ENCODE peak calls at places on chromosomes 16 and 17, in four cellular contexts. Y, Z, U and Q are unnamed samples.

GRCh38 chr17:56595831-56596740 is 2.6 kb downstream of the NOG start:
- DNase-seq in Y (no peak), Z (no peak), U (no peak), Q (no peak)

GRCh38 chr17:50238594-50239287 is 35.5 kb upstream of the TMEM92 start:
- DNase-seq in Y (no peak), Z (no peak), U (no peak), Q (peak)

GRCh38 chr17:78204387-78205123 is 9.5 kb upstream of the BIRC5 start:
- DNase-seq in Y (no peak), Z (no peak), U (no peak), Q (no peak)

GRCh38 chr16:21263640-21264211 is 14.4 kb downstream of the CRYM start:
- DNase-seq in Y (peak), Z (no peak), U (no peak), Q (peak)

GRCh38 chr17:35849469-35850348 is 19.0 kb downstream of the HEATR9 start:
- DNase-seq in Y (peak), Z (peak), U (peak), Q (peak)

GRCh38 chr17:69732272-69732671 is 317.8 kb downstream of the MAP2K6 start:
- DNase-seq in Y (no peak), Z (no peak), U (no peak), Q (no peak)

GRCh38 chr17:1203111-1203966 is 23.6 kb upstream of the ABR start:
- DNase-seq in Y (no peak), Z (no peak), U (peak), Q (no peak)

GRCh38 chr17:39553326-39553945 is 54.3 kb downstream of the NEUROD2 start:
- DNase-seq in Y (no peak), Z (no peak), U (no peak), Q (no peak)

DNA sequence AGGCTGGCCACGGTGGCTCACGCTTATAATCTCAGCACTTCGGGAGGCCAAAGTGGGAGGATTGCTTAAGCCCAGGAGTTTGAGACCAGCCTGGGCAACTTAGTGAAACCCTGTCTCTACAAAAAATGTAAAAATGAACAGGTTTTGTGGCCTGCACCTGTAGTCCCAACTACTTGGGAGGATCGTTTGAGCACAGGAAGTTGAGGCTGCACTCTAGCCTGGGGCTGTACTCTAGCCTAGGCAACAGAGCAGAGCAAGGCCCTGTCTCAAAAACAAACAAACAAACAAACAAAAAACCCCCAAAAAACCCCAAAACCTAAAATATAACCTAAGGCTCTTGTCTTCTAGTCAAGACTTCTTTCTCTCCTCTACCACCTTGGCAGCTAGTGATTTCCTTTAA is 7.4 kb upstream of the HIGD1B start:
- DNase-seq in Y (no peak), Z (no peak), U (no peak), Q (no peak)
- TF ChIP-seq CBX5 in Y (no peak), Z (no peak), U (no peak), Q (no peak)

DNA sequence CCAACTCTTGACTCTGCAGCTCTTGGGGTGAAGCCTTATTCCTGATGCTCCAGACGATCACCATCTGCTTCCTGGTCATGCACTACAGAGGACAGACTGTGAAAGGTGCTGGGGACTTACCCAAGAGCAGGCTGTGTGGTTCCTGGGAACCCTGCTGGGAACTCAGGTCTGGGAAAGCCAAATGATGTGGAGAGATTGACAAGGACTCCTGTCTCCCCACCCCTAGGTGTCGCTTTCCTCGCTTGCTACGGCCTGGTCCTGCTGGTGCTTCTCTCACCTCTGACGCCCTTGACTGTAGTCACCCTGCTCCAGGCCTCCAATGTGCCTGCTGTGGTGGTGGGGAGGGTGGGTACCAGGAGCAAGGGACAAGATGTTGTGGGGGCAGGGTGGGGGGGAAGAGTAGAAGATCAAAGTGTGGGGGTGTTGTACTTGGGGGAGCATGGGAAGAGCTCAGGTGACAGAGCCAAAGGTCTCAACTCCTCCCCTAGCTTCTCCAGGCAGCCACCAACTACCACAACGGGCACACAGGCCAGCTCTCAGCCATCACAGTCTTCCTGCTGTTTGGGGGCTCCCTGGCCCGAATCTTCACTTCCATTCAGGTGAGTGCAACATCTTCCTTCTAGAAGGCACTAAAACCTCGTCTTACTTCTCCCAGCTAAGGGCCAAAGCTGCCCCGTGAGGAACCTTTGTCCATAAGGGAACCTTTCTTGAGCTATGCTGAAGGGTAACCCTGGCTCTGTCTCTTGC is 3.0 kb downstream of the SOX15 start:
- DNase-seq in Y (no peak), Z (no peak), U (peak), Q (peak)
- TF ChIP-seq CBX5 in Y (no peak), Z (no peak), U (no peak), Q (no peak)

DNA sequence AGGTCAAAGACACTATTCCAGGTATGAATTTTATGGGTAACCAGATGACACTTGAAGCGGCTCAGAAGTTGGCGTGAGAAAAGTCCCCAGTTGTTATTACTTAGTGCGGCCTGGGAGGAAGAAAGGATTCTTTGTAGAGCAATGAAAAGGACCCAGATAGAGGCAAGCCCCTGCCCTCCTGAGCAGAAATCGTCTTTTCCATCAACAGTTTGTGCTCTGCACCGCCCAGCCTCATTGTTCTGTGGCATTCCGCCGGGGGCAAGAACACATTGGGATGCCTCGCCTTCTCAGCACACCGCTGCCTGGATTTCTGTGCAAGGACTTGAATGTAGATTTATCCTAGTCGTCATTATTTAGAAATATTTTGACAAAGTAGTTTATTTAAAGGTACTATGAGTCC is 32.7 kb upstream of the CRHR1 start:
- DNase-seq in Y (no peak), Z (no peak), U (no peak), Q (no peak)
- TF ChIP-seq CBX5 in Y (no peak), Z (no peak), U (no peak), Q (no peak)

DNA sequence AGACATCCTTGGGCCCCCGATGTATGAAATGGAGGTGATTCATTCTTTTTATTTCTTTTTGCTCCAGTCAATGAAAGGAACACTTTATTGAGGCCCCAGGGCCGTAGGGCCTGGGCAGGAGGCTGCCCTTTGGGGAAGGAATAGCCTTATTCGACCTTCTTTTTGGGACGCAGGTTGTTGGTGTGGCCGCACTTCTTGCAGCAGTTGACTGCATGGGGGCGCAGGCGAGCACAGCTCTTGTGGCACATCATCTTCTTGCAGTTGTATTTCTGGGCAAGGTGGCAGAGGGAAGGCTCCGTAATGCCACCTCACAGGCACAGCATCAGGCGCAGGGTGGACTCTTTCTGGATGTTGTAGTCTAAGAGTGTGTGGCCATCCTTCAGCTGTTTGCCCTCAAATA is 50.9 kb downstream of the SIAH1 start:
- DNase-seq in Y (no peak), Z (no peak), U (no peak), Q (no peak)
- TF ChIP-seq CBX5 in Y (no peak), Z (no peak), U (no peak), Q (no peak)

GRCh38 chr17:82019905-82020873 is 2.5 kb downstream of the CENPX start:
- DNase-seq in Y (no peak), Z (no peak), U (peak), Q (peak)
- TF ChIP-seq CBX5 in Y (no peak), Z (no peak), U (no peak), Q (peak)

GRCh38 chr17:79576333-79576732 is 34.5 kb downstream of the RBFOX3 start:
- DNase-seq in Y (no peak), Z (no peak), U (no peak), Q (no peak)
- TF ChIP-seq CBX5 in Y (no peak), Z (no peak), U (no peak), Q (no peak)

DNA sequence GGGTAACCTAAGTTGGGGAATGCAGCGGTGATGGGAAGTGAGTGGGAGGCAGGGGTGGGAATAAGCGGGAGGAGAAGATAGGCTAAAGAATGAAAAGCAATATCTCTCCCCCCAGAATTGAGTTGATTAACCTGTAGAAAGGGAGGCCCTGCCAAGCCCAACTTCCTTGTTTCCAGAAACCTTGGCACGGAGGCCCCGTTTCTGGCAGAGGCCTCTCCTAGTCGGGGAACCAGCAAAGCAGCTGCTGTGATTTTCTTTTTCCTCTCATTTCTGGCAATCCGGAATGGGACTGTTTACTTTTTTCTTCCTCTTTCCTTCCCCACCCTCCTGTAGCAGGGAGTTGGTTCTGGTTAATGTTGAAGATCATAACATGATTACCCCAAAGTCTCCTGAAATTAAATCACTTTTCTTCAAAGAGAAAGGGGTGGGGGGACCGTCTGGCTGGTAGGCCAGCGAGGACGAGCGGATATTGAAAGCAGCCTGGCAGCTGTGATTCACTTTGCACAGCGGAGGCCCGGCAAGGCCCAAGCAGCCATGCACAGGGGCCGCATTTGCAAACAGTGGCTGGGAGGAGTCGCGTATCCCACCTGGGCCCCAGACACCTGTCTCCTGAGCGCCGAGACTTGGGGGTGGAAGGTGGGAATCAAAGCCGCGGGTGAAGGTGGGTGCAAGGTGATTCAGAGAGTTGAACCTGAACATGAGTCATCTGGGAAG is 51.5 kb downstream of the NTN1 start:
- DNase-seq in Y (no peak), Z (no peak), U (no peak), Q (no peak)
- TF ChIP-seq CBX5 in Y (no peak), Z (no peak), U (no peak), Q (no peak)

GRCh38 chr17:37701424-37702020 is 43.3 kb downstream of the HNF1B start:
- DNase-seq in Y (peak), Z (no peak), U (peak), Q (no peak)

GRCh38 chr17:37700881-37701280 is 44.0 kb downstream of the HNF1B start:
- DNase-seq in Y (no peak), Z (no peak), U (no peak), Q (no peak)

GRCh38 chr17:37699285-37699973 is 45.4 kb downstream of the HNF1B start:
- DNase-seq in Y (no peak), Z (no peak), U (no peak), Q (no peak)

GRCh38 chr17:37698856-37699255 is 46.0 kb downstream of the HNF1B start:
- DNase-seq in Y (no peak), Z (no peak), U (no peak), Q (no peak)

GRCh38 chr17:37702605-37703004 is 42.3 kb downstream of the HNF1B start:
- DNase-seq in Y (no peak), Z (no peak), U (no peak), Q (no peak)
- TF ChIP-seq CBX5 in Y (no peak), Z (no peak), U (no peak), Q (no peak)

GRCh38 chr16:28883221-28883996 is 5.1 kb downstream of the ATP2A1 start:
- DNase-seq in Y (no peak), Z (no peak), U (no peak), Q (no peak)

GRCh38 chr16:28880955-28881354 is 2.7 kb downstream of the ATP2A1 start:
- DNase-seq in Y (no peak), Z (no peak), U (no peak), Q (no peak)

GRCh38 chr16:28880589-28880915 is 2.3 kb downstream of the ATP2A1 start:
- DNase-seq in Y (no peak), Z (no peak), U (no peak), Q (no peak)

GRCh38 chr16:28884045-28884444 is 5.8 kb downstream of the ATP2A1 start:
- DNase-seq in Y (no peak), Z (no peak), U (no peak), Q (no peak)

GRCh38 chr16:28882476-28883180 is 4.3 kb downstream of the ATP2A1 start:
- DNase-seq in Y (no peak), Z (no peak), U (no peak), Q (no peak)
- TF ChIP-seq CBX5 in Y (no peak), Z (no peak), U (no peak), Q (no peak)

DNA sequence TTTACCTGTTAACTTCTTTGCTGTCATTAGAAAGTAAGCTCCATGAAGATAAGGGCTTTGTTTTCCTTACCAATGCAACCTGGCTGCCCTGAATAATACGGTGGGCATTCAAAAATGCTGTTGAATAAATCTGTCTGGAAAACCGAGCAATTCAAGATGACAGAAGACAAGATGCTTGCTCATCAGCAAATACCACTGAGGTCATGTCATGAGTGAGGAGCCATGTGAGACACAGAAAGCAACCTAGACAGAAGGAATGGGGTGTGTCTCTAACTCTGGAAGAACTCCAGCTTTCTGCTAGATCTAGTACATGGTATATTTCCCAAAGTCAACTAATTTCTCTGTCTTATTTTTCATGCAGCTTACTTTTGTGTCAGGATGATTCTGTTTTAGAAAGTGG is 64.2 kb downstream of the STH start:
- DNase-seq in Y (no peak), Z (no peak), U (no peak), Q (no peak)
- TF ChIP-seq CBX5 in Y (no peak), Z (no peak), U (no peak), Q (no peak)